ENCODE peak calls at places on chromosomes 4 and X, in four cellular contexts. P, A, W and N are unnamed samples.
A peak's percentile ranks its signal among the peaks of the same experiment; 100 is the strongest.

GRCh38 chr4:14247767-14248166 is 620.2 kb upstream of the BOD1L1 start:
- DNase-seq in P (no peak), A (no peak), W (no peak), N (no peak)

GRCh38 chr4:8267077-8267476 is 2.5 kb upstream of the HTRA3 start:
- DNase-seq in P (peak; percentile 52), A (no peak), W (peak; percentile 54), N (peak; percentile 32)

GRCh38 chr4:104532677-104533076 is 38.0 kb upstream of the CXXC4 start:
- DNase-seq in P (no peak), A (no peak), W (no peak), N (no peak)

GRCh38 chr4:12889054-12889453 is 595.1 kb downstream of the RAB28 start:
- DNase-seq in P (no peak), A (no peak), W (no peak), N (no peak)

GRCh38 chr4:85831647-85832046 is 356.7 kb downstream of the ARHGAP24 start:
- DNase-seq in P (no peak), A (no peak), W (no peak), N (no peak)

GRCh38 chr4:131091896-131092295 is 1995.9 kb downstream of the C4orf33 start:
- DNase-seq in P (peak; percentile 19), A (no peak), W (no peak), N (peak; percentile 13)

GRCh38 chrX:124573458-124573857 is 227.1 kb downstream of the SH2D1A start:
- DNase-seq in P (no peak), A (no peak), W (no peak), N (no peak)

GRCh38 chr4:75338352-75338880 is 175.8 kb downstream of the RCHY1 start:
- DNase-seq in P (no peak), A (no peak), W (no peak), N (no peak)

GRCh38 chr4:146095091-146095690 is 80.3 kb upstream of the LSM6 start:
- DNase-seq in P (peak; percentile 32), A (no peak), W (peak; percentile 5), N (peak; percentile 50)

GRCh38 chrX:96435636-96436035 is 249.0 kb upstream of the DIAPH2 start:
- DNase-seq in P (no peak), A (no peak), W (no peak), N (no peak)

GRCh38 chrX:55187281-55187680 is 32.9 kb upstream of the PAGE5 start:
- DNase-seq in P (no peak), A (no peak), W (no peak), N (no peak)

GRCh38 chrX:276588-277171 is 4.5 kb upstream of the PLCXD1 start:
- DNase-seq in P (no peak), A (no peak), W (no peak), N (no peak)

GRCh38 chrX:134530845-134531244 is 70.9 kb downstream of the HPRT1 start:
- DNase-seq in P (no peak), A (no peak), W (no peak), N (no peak)

GRCh38 chr4:98502624-98503023 is 155.8 kb downstream of the TSPAN5 start:
- DNase-seq in P (no peak), A (no peak), W (no peak), N (no peak)
- H3K9ac ChIP-seq in P (no peak overlapping the region), A (no peak overlapping the region), W (no peak overlapping the region), N (no peak overlapping the region)

GRCh38 chr4:140579278-140579677 is 10.5 kb upstream of the UCP1 start:
- DNase-seq in P (no peak), A (no peak), W (no peak), N (no peak)
- H3K27me3 ChIP-seq in P (peaks cover 33% of the 10 kb centered on the region), A (peaks cover 7% of the 10 kb centered on the region), W (peaks cover 3% of the 10 kb centered on the region), N (no peaks in the 10 kb centered on the region)

GRCh38 chr4:94538229-94538628 is 86.5 kb downstream of the PDLIM5 start:
- DNase-seq in P (no peak), A (no peak), W (no peak), N (no peak)

GRCh38 chr4:94533405-94534223 is 81.9 kb downstream of the PDLIM5 start:
- DNase-seq in P (no peak), A (no peak), W (no peak), N (no peak)

GRCh38 chr4:94534401-94535312 is 82.9 kb downstream of the PDLIM5 start:
- DNase-seq in P (no peak), A (peak; percentile 61), W (no peak), N (no peak)

GRCh38 chr4:94536049-94536448 is 84.3 kb downstream of the PDLIM5 start:
- DNase-seq in P (no peak), A (no peak), W (no peak), N (no peak)

GRCh38 chr4:94536649-94537464 is 85.1 kb downstream of the PDLIM5 start:
- DNase-seq in P (no peak), A (no peak), W (no peak), N (no peak)
- TF ChIP-seq SUZ12 in P (no peak), A (no peak), W (no peak), N (no peak)

GRCh38 chr4:69056921-69057562 is 39.2 kb upstream of the UGT2B7 start:
- DNase-seq in P (no peak), A (no peak), W (no peak), N (no peak)

GRCh38 chr4:69057620-69058409 is 38.5 kb upstream of the UGT2B7 start:
- DNase-seq in P (peak; percentile 93), A (no peak), W (no peak), N (peak; percentile 70)

GRCh38 chr4:69058410-69059059 is 37.7 kb upstream of the UGT2B7 start:
- DNase-seq in P (no peak), A (no peak), W (no peak), N (no peak)

GRCh38 chr4:69064391-69064790 is 31.9 kb upstream of the UGT2B7 start:
- DNase-seq in P (no peak), A (no peak), W (no peak), N (no peak)

DNA sequence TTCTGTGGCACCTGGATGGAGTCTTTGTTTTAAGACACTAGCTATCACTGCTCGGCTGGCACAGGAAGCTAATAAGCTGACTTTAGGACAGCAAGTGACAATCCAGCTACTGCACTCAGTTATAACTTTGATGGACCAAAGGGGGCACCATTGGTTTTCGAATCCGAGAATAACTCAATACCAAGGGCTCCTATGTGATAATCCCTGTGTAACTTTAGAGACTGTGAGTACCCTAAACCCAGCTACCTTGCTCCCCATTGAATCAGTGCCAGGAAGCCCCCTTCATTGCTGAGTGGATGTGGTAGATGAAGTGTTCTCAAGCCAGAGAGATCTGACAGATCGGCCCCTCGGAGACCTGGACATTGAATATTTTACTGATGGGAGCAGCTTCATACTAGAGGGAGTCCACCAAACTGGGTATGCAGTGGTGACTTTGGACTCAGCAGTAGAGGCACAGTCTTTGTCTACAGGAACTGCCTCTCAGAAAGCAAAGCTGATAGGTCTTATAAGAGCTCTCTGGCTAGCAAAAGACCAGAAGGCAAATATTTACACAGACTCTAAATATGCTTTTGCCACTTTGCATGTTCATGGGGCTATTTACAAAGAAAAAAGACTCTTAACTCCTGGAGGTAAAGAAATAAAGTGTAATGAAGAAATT is 35.5 kb upstream of the UGT2B7 start:
- DNase-seq in P (no peak), A (no peak), W (no peak), N (no peak)
- H3K9ac ChIP-seq in P (no peak overlapping the region), A (no peak overlapping the region), W (no peak overlapping the region), N (no peak overlapping the region)

GRCh38 chr4:80186666-80187065 is 10.6 kb upstream of the PRDM8 start:
- DNase-seq in P (no peak), A (no peak), W (no peak), N (no peak)
- H3K27me3 ChIP-seq in P (peaks cover 75% of the 10 kb centered on the region), A (peaks cover 10% of the 10 kb centered on the region), W (peaks cover 97% of the 10 kb centered on the region), N (peaks cover 98% of the 10 kb centered on the region)

DNA sequence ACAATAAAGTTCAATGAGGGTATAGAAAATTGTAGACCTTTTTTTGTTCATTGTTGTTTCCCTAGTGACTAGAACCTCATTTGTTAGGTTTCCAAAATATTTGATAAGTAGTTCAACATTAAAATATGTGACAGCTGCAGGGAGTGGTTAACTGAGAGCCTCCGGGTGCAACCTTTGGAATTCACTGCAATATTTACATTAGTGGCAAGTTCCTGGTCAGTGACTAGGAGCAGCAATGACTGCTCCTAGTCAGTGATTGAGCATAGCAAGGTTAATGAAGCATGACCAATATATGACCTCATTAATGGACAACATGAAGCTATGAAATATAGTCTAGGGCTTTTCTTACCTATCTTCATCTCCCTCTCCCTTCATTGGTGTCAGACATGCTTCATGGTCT is 65.8 kb upstream of the FAM47A start:
- DNase-seq in P (no peak), A (no peak), W (no peak), N (no peak)
- TF ChIP-seq SUZ12 in P (no peak), A (no peak), W (no peak), N (no peak)